ENCODE peak calls at places on chromosome 12, in eight cellular contexts. W, G, A, Y, N, Z, H and K are unnamed samples.

GRCh38 chr12:108313236-108313608 is 25.9 kb downstream of the CMKLR1 start:
- DNase-seq in W (no peak), G (no peak), A (no peak), Y (no peak), N (no peak), Z (no peak), H (no peak), K (no peak)

GRCh38 chr12:77751939-77752338 is 78.8 kb upstream of the NAV3 start:
- DNase-seq in W (no peak), G (no peak), A (no peak), Y (no peak), N (peak; percentile 23), Z (no peak), H (no peak), K (no peak)

GRCh38 chr12:43969882-43970281 is 134.0 kb downstream of the TMEM117 start:
- DNase-seq in W (no peak), G (no peak), A (no peak), Y (no peak), N (no peak), Z (peak; percentile 7), H (no peak), K (no peak)

GRCh38 chr12:108821407-108822397 is 35.7 kb downstream of the SSH1 start:
- DNase-seq in W (no peak), G (peak; percentile 77), A (no peak), Y (no peak), N (no peak), Z (no peak), H (no peak), K (peak; percentile 61)

GRCh38 chr12:64088431-64089349 is 133.4 kb downstream of the KICS2 start:
- DNase-seq in W (no peak), G (no peak), A (no peak), Y (no peak), N (no peak), Z (peak; percentile 87), H (peak; percentile 23), K (no peak)

GRCh38 chr12:130838284-130838950 is 633 bp downstream of the STX2 start:
- DNase-seq in W (no peak), G (peak; percentile 62), A (no peak), Y (peak; percentile 52), N (peak; percentile 33), Z (no peak), H (no peak), K (peak; percentile 54)

GRCh38 chr12:112837629-112838191 is 46.2 kb downstream of the RPH3A start:
- DNase-seq in W (no peak), G (no peak), A (no peak), Y (no peak), N (no peak), Z (no peak), H (no peak), K (no peak)

GRCh38 chr12:130761537-130762318 is 45.6 kb upstream of the RIMBP2 start:
- DNase-seq in W (peak; percentile 18), G (no peak), A (peak; percentile 24), Y (peak; percentile 77), N (peak; percentile 32), Z (no peak), H (peak; percentile 26), K (no peak)

GRCh38 chr12:117192057-117192456 is 1.8 kb upstream of the FBXO21 start:
- DNase-seq in W (no peak), G (no peak), A (no peak), Y (no peak), N (no peak), Z (no peak), H (no peak), K (no peak)

GRCh38 chr12:28149279-28149678 is 41.0 kb upstream of the CCDC91 start:
- DNase-seq in W (no peak), G (no peak), A (no peak), Y (no peak), N (no peak), Z (no peak), H (no peak), K (no peak)

GRCh38 chr12:45130881-45131281 is 80.0 kb upstream of the DBX2 start:
- DNase-seq in W (no peak), G (no peak), A (no peak), Y (peak; percentile 58), N (peak; percentile 59), Z (peak; percentile 34), H (no peak), K (no peak)

GRCh38 chr12:17793854-17794253 is 296.1 kb downstream of the RERGL start:
- DNase-seq in W (no peak), G (no peak), A (no peak), Y (no peak), N (no peak), Z (no peak), H (no peak), K (no peak)

GRCh38 chr12:47207005-47207717 is 127.4 kb upstream of the AMIGO2 start:
- DNase-seq in W (peak; percentile 31), G (peak; percentile 76), A (no peak), Y (no peak), N (no peak), Z (no peak), H (no peak), K (no peak)

GRCh38 chr12:118237908-118238307 is 102.0 kb downstream of the PEBP1 start:
- DNase-seq in W (no peak), G (no peak), A (no peak), Y (no peak), N (no peak), Z (no peak), H (no peak), K (no peak)

GRCh38 chr12:110585231-110585799 is 2.2 kb upstream of the PPTC7 start:
- DNase-seq in W (peak; percentile 32), G (no peak), A (no peak), Y (no peak), N (no peak), Z (no peak), H (no peak), K (no peak)

GRCh38 chr12:93618891-93619410 is 46.5 kb downstream of the SOCS2 start:
- DNase-seq in W (no peak), G (no peak), A (no peak), Y (no peak), N (no peak), Z (no peak), H (no peak), K (no peak)

GRCh38 chr12:58413794-58414193 is 472.4 kb downstream of the ATP23 start:
- DNase-seq in W (no peak), G (no peak), A (no peak), Y (no peak), N (no peak), Z (no peak), H (no peak), K (no peak)

GRCh38 chr12:95982602-95983001 is 13.5 kb downstream of the HAL start:
- DNase-seq in W (no peak), G (no peak), A (no peak), Y (no peak), N (no peak), Z (no peak), H (no peak), K (no peak)

GRCh38 chr12:95446511-95446910 is 27.4 kb upstream of the METAP2 start:
- DNase-seq in W (no peak), G (peak; percentile 51), A (no peak), Y (no peak), N (no peak), Z (no peak), H (peak; percentile 46), K (peak; percentile 71)

GRCh38 chr12:47832263-47832933 is 12.7 kb upstream of the HDAC7 start:
- DNase-seq in W (no peak), G (no peak), A (no peak), Y (peak; percentile 79), N (no peak), Z (no peak), H (no peak), K (no peak)

GRCh38 chr12:46915861-46916260 is 90.1 kb upstream of the SLC38A4 start:
- DNase-seq in W (no peak), G (no peak), A (no peak), Y (no peak), N (no peak), Z (peak; percentile 63), H (no peak), K (no peak)

GRCh38 chr12:50200507-50201273 is 33.5 kb upstream of the CERS5 start:
- DNase-seq in W (no peak), G (no peak), A (no peak), Y (no peak), N (no peak), Z (no peak), H (no peak), K (no peak)